ENCODE peak calls at places on chromosomes 12 and 14, in four cellular contexts. C is progenitor cell of endocrine pancreas; T is stimulated activated CD8-positive, alpha-beta memory T cell treated with anti-CD3 and anti-CD28 coated beads, Interleukin-4, amount 100 ng/mL, for 24 hours; L is astrocyte of the cerebellum. E is an unnamed sample.

GRCh38 chr14:87113286-87113685 is 879.7 kb downstream of the GALC start:
- DNase-seq in C (no peak), T (no peak), L (no peak), E (no peak)

GRCh38 chr12:40312982-40313576 is 88.3 kb downstream of the LRRK2 start:
- DNase-seq in C (no peak), T (no peak), L (peak; percentile 16), E (no peak)

GRCh38 chr12:122870867-122871664 is 24.9 kb downstream of the VPS37B start:
- DNase-seq in C (no peak), T (no peak), L (no peak), E (no peak)

GRCh38 chr14:55913324-55914035 is 204.7 kb upstream of the PELI2 start:
- DNase-seq in C (no peak), T (no peak), L (peak; percentile 79), E (no peak)

GRCh38 chr12:93707836-93708235 is 30.7 kb downstream of the CRADD start:
- DNase-seq in C (no peak), T (no peak), L (no peak), E (no peak)

GRCh38 chr14:82905762-82906161 is 1372.1 kb upstream of the SEL1L start:
- DNase-seq in C (no peak), T (no peak), L (no peak), E (no peak)

GRCh38 chr14:106564058-106564643 is 1037.8 kb downstream of the TMEM121 start:
- DNase-seq in C (no peak), T (peak; percentile 50), L (no peak), E (peak; percentile 32)

GRCh38 chr14:85165091-85165490 is 364.9 kb upstream of the FLRT2 start:
- DNase-seq in C (no peak), T (no peak), L (no peak), E (no peak)

GRCh38 chr14:67892466-67893120 is 73.0 kb downstream of the RAD51B start:
- DNase-seq in C (no peak), T (no peak), L (no peak), E (no peak)

GRCh38 chr12:15719230-15719629 is 70.0 kb downstream of the EPS8 start:
- DNase-seq in C (no peak), T (no peak), L (no peak), E (no peak)

GRCh38 chr14:95910628-95911027 is 34.0 kb downstream of the TUNAR start:
- DNase-seq in C (no peak), T (no peak), L (no peak), E (no peak)

GRCh38 chr14:76346391-76347160 is 29.4 kb upstream of the ESRRB start:
- DNase-seq in C (no peak), T (no peak), L (no peak), E (no peak)

GRCh38 chr12:67681145-67681778 is 32.7 kb downstream of the DYRK2 start:
- DNase-seq in C (no peak), T (no peak), L (peak; percentile 96), E (no peak)

GRCh38 chr12:98618952-98619351 is 25.5 kb downstream of the SLC25A3 start:
- DNase-seq in C (no peak), T (no peak), L (no peak), E (no peak)

GRCh38 chr12:10457760-10458159 is 4.6 kb upstream of the KLRC1 start:
- DNase-seq in C (no peak), T (no peak), L (no peak), E (no peak)

GRCh38 chr14:77275041-77275854 is 4.2 kb upstream of the NGB start:
- DNase-seq in C (no peak), T (no peak), L (no peak), E (no peak)

GRCh38 chr12:11746024-11746771 is 96.7 kb downstream of the ETV6 start:
- DNase-seq in C (no peak), T (no peak), L (no peak), E (no peak)

GRCh38 chr14:75969126-75969525 is 12.7 kb downstream of the TGFB3 start:
- DNase-seq in C (no peak), T (no peak), L (no peak), E (no peak)

GRCh38 chr12:98678946-98679610 is 34.0 kb downstream of the APAF1 start:
- DNase-seq in C (no peak), T (no peak), L (no peak), E (no peak)

E was measured in CD4-positive, CD25-positive, alpha-beta regulatory T cell.